ENCODE peak calls at places on chromosome 16, in four cellular contexts. U is DMS79 treated with DMSO at 0.1 percent for 48 hours; L is substantia nigra; S is stimulated activated CD8-positive, alpha-beta memory T cell treated with anti-CD3 and anti-CD28 coated beads, Interleukin-4, amount 100 ng/mL, for 48 hours. X is an unnamed sample.

GRCh38 chr16:19860146-19861030 is 24.3 kb downstream of the GPRC5B start:
- DNase-seq in U (peak), S (no peak), L (no peak), X (no peak)

GRCh38 chr16:88681084-88681680 is 5.1 kb downstream of the SNAI3 start:
- DNase-seq in S (peak), L (no peak), U (no peak), X (no peak)

GRCh38 chr16:49503242-49504022 is 129.8 kb downstream of the C16orf78 start:
- DNase-seq in S (no peak), U (no peak), L (no peak), X (no peak)

GRCh38 chr16:49816782-49817370 is 39.0 kb downstream of the ZNF423 start:
- DNase-seq in S (no peak), L (no peak), U (no peak), X (no peak)

GRCh38 chr16:2690852-2691251 is 8.5 kb downstream of the KCTD5 start:
- DNase-seq in S (no peak), U (no peak), L (no peak), X (no peak)

GRCh38 chr16:24957887-24958286 is 57.3 kb downstream of the ARHGAP17 start:
- DNase-seq in U (no peak), S (no peak), L (no peak), X (no peak)

GRCh38 chr16:19188406-19188805 is 20.4 kb downstream of the SYT17 start:
- DNase-seq in U (no peak), S (no peak), L (no peak), X (no peak)

GRCh38 chr16:3094289-3095027 is 4.6 kb downstream of the ZSCAN10 start:
- DNase-seq in S (peak), U (no peak), L (no peak), X (peak)

GRCh38 chr16:29310852-29311314 is 95.6 kb downstream of the NPIPB11 start:
- DNase-seq in L (peak), U (no peak), S (no peak), X (no peak)

GRCh38 chr16:2980227-2981176 is at the start of gene PKMYT1:
- DNase-seq in U (peak), L (peak), S (peak), X (peak)

X was measured in EH.